ENCODE peak calls at places on chromosomes 4 and X, in five cellular contexts. S is caudate nucleus, R is H4, I is AML-193, K is lower lobe of right lung. E is an unnamed sample.

GRCh38 chr4:28518781-28519180 is 1658.1 kb downstream of the STIM2 start:
- DNase-seq in S (no peak), K (no peak), I (no peak), R (no peak), E (no peak)

GRCh38 chr4:91958651-91959050 is 345.1 kb upstream of the GRID2 start:
- DNase-seq in K (no peak), I (no peak), R (no peak), S (no peak), E (no peak)

GRCh38 chr4:76376534-76376933 is 44.4 kb downstream of the CCDC158 start:
- DNase-seq in R (no peak), I (no peak), K (no peak), S (no peak), E (no peak)

GRCh38 chr4:29581469-29581868 is 1138.7 kb upstream of the PCDH7 start:
- DNase-seq in I (no peak), S (no peak), K (no peak), R (no peak), E (no peak)

GRCh38 chrX:65587616-65588526 is 53.3 kb upstream of the LAS1L start:
- DNase-seq in K (peak), R (peak), S (no peak), I (peak), E (no peak)

GRCh38 chrX:51614353-51614752 is 4.4 kb downstream of the CENPVL3 start:
- DNase-seq in K (no peak), S (no peak), R (peak), I (peak), E (no peak)

GRCh38 chrX:9955506-9955905 is 11.7 kb upstream of the CLDN34 start:
- DNase-seq in S (no peak), K (no peak), R (no peak), I (no peak), E (no peak)

GRCh38 chrX:11770320-11770719 is 12.3 kb downstream of the MSL3 start:
- DNase-seq in S (no peak), K (peak), R (peak), I (peak), E (peak)

GRCh38 chr4:89915937-89916336 is 21.3 kb downstream of the MMRN1 start:
- DNase-seq in I (no peak), K (no peak), S (no peak), R (no peak), E (no peak)

GRCh38 chrX:129318375-129318774 is 204.9 kb downstream of the SMARCA1 start:
- DNase-seq in I (peak), S (no peak), R (no peak), K (no peak), E (no peak)

GRCh38 chr4:86895692-86896488 is 3.7 kb upstream of the C4orf36 start:
- DNase-seq in S (no peak), K (no peak), I (peak), R (peak), E (no peak)

GRCh38 chrX:17654116-17654515 is 83.2 kb upstream of the SCML1 start:
- DNase-seq in S (no peak), I (no peak), R (no peak), K (no peak), E (peak)

GRCh38 chr4:15659768-15660394 is 4.7 kb upstream of the FBXL5 start:
- DNase-seq in S (no peak), R (no peak), I (peak), K (no peak), E (no peak)

GRCh38 chr4:44446801-44447562 is 1.6 kb downstream of the KCTD8 start:
- DNase-seq in I (no peak), K (no peak), S (no peak), R (no peak), E (no peak)

E was measured in stimulated activated naive CD4-positive, alpha-beta T cell treated with Interleukin-2 at 50 U/mL for 16 hours.